ENCODE peak calls at places on chromosomes 1 and 21, in eight cellular contexts. M is Panc1, K is sigmoid colon, E is upper lobe of left lung, X is transverse colon, G is stomach, T is suprapubic skin, P is prostate gland. S is an unnamed sample.
A peak's percentile ranks its signal among the peaks of the same experiment; 100 is the strongest.

GRCh38 chr1:32334864-32335618 is 992 bp downstream of the MARCKSL1 start:
- DNase-seq in M (no peak), K (peak; percentile 77), E (peak; percentile 92), X (peak; percentile 65), G (peak; percentile 64), T (no peak), P (no peak), S (no peak)

GRCh38 chr21:35649186-35649585 is 411.1 kb downstream of the SETD4 start:
- DNase-seq in M (no peak), K (no peak), E (no peak), X (no peak), G (no peak), T (no peak), P (no peak), S (no peak)

GRCh38 chr1:106937104-106937503 is 119.4 kb upstream of the PRMT6 start:
- DNase-seq in M (no peak), K (no peak), E (no peak), X (no peak), G (no peak), T (no peak), P (no peak), S (no peak)

GRCh38 chr1:165129568-165130164 is 226.8 kb downstream of the LMX1A start:
- DNase-seq in M (no peak), K (no peak), E (no peak), X (peak; percentile 63), G (peak; percentile 72), T (no peak), P (peak; percentile 73), S (peak; percentile 61)

GRCh38 chr1:158992787-158993312 is 16.9 kb upstream of the IFI16 start:
- DNase-seq in M (no peak), K (no peak), E (no peak), X (no peak), G (no peak), T (no peak), P (no peak), S (no peak)

GRCh38 chr21:46004168-46004861 is 22.7 kb downstream of the COL6A1 start:
- DNase-seq in M (no peak), K (peak; percentile 71), E (peak; percentile 55), X (no peak), G (peak; percentile 15), T (no peak), P (peak; percentile 3), S (no peak)

GRCh38 chr1:65470766-65471165 is 50.3 kb downstream of the LEPR start:
- DNase-seq in M (no peak), K (no peak), E (no peak), X (no peak), G (no peak), T (no peak), P (no peak), S (no peak)

GRCh38 chr1:115077984-115078330 is 11.3 kb downstream of the TSPAN2 start:
- DNase-seq in M (no peak), K (no peak), E (no peak), X (no peak), G (no peak), T (no peak), P (no peak), S (no peak)

GRCh38 chr1:228393268-228393699 is 13.4 kb downstream of the TRIM11 start:
- DNase-seq in M (no peak), K (peak; percentile 69), E (peak; percentile 55), X (peak; percentile 51), G (peak; percentile 56), T (peak; percentile 70), P (no peak), S (no peak)

GRCh38 chr1:1946540-1946939 is 27.5 kb upstream of the TMEM52 start:
- DNase-seq in M (no peak), K (no peak), E (peak; percentile 88), X (no peak), G (peak; percentile 82), T (no peak), P (no peak), S (no peak)

GRCh38 chr1:29122662-29122986 is 1.1 kb downstream of the TMEM200B start:
- DNase-seq in M (no peak), K (peak; percentile 91), E (peak; percentile 90), X (peak; percentile 55), G (peak; percentile 49), T (peak; percentile 90), P (no peak), S (peak; percentile 61)

GRCh38 chr1:63223426-63223825 is 98.9 kb upstream of the FOXD3 start:
- DNase-seq in M (no peak), K (no peak), E (no peak), X (no peak), G (no peak), T (no peak), P (no peak), S (no peak)

GRCh38 chr1:162878000-162878596 is 17.1 kb upstream of the CCDC190 start:
- DNase-seq in M (no peak), K (peak; percentile 71), E (no peak), X (peak; percentile 41), G (peak; percentile 74), T (no peak), P (peak; percentile 44), S (peak; percentile 25)

GRCh38 chr1:7669559-7670208 is 101.4 kb upstream of the VAMP3 start:
- DNase-seq in M (peak; percentile 33), K (no peak), E (no peak), X (peak; percentile 41), G (peak; percentile 56), T (no peak), P (peak; percentile 49), S (no peak)

GRCh38 chr21:32253215-32253641 is 25.6 kb downstream of the MIS18A start:
- DNase-seq in M (no peak), K (peak; percentile 74), E (no peak), X (no peak), G (no peak), T (no peak), P (no peak), S (no peak)

GRCh38 chr1:160999376-160999775 is 21.6 kb downstream of the F11R start:
- DNase-seq in M (no peak), K (no peak), E (no peak), X (no peak), G (no peak), T (no peak), P (no peak), S (no peak)

GRCh38 chr1:41662656-41663437 is 178.4 kb upstream of the EDN2 start:
- DNase-seq in M (no peak), K (peak; percentile 79), E (peak; percentile 92), X (peak; percentile 24), G (no peak), T (peak; percentile 76), P (peak; percentile 63), S (peak; percentile 55)

GRCh38 chr1:56068908-56069307 is 510.5 kb downstream of the PLPP3 start:
- DNase-seq in M (no peak), K (no peak), E (no peak), X (no peak), G (no peak), T (no peak), P (no peak), S (no peak)

GRCh38 chr1:89459081-89459480 is 65.5 kb upstream of the LRRC8B start:
- DNase-seq in M (no peak), K (no peak), E (no peak), X (no peak), G (no peak), T (no peak), P (no peak), S (no peak)

GRCh38 chr1:159200759-159201158 is 3.9 kb upstream of the ACKR1 start:
- DNase-seq in M (no peak), K (no peak), E (peak; percentile 56), X (no peak), G (no peak), T (no peak), P (no peak), S (no peak)

DNA sequence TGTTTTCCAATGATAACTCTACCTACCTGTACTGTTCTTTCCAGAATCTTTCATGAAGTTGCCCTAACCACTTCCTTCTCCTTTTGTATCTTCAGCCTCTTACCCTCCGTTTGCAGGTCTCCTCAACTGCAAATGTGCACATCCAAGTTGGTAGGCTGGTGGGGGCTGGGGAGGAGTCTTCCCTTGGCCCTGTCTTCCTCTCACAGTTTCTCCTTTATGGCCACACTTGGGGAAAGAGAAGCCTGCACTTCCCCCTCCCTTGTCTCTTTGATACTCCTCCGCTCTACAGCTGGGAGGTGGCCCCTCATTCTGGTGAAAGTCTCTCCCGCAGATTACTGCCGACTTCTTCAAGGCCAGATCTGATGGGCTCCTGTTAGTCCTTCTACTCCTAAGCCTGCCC is 26.9 kb upstream of the GPR88 start:
- DNase-seq in M (no peak), K (no peak), E (no peak), X (no peak), G (no peak), T (no peak), P (no peak), S (no peak)
- TF ChIP-seq POLR2AphosphoS5 in M (no peak), K (no peak), E (no peak), X (no peak), G (no peak), T (no peak), P (no peak), S (no peak)

DNA sequence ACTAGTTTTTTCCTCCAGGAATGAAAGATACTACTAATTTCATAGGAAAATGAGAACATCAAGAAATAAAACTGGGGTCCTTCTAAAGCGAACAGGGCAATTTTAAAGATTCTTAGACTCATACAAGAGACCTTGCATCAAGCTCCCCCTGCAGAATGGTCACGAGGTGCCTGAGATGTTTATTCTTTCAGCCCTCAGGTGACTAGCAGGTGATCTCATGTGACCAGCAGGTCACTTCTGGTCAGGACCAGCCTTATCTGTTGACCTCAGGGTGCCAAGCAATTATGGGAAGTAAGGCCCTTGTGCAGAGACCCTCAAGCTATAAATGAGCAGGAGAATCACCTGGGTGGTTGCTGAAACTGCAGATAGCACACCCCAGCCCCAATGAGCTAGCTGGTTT is 20.6 kb upstream of the TMEM51 start:
- DNase-seq in M (no peak), K (no peak), E (no peak), X (no peak), G (peak; percentile 42), T (no peak), P (no peak), S (no peak)
- H3K36me3 ChIP-seq in M (no peaks in the 10 kb centered on the region), K (no peaks in the 10 kb centered on the region), E (no peaks in the 10 kb centered on the region), X (no peaks in the 10 kb centered on the region), G (no peaks in the 10 kb centered on the region), T (no peaks in the 10 kb centered on the region), P (no peaks in the 10 kb centered on the region), S (no peaks in the 10 kb centered on the region)

DNA sequence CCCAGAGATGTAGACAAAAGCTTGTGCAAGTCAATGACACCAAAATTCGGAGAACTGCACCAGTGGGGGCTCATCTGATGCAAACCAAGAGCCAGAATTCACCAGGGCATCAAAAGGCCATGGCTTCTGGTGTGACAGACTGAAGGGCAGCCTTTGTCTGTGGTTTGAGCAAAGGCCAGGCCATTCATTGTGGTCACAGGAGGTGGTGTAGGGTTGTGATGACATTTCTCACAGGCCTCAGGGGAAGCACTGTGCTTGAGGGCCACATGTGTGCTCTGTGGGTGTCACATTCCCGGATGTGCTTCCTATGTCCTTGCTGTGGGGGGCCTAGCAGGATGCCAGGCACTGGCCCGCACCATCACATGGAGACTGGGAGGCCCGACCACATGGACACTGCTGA is 22.5 kb upstream of the KCNE1 start:
- DNase-seq in M (no peak), K (no peak), E (no peak), X (no peak), G (no peak), T (no peak), P (no peak), S (no peak)
- TF ChIP-seq POLR2AphosphoS5 in M (no peak), K (no peak), E (no peak), X (no peak), G (no peak), T (no peak), P (no peak), S (peak; percentile 17)

GRCh38 chr21:44903689-44904088 is 17.0 kb downstream of the ITGB2 start:
- DNase-seq in M (no peak), K (no peak), E (peak; percentile 71), X (no peak), G (no peak), T (no peak), P (no peak), S (no peak)
- H3K36me3 ChIP-seq in M (no peaks in the 10 kb centered on the region), K (no peaks in the 10 kb centered on the region), E (peaks cover 16% of the 10 kb centered on the region), X (no peaks in the 10 kb centered on the region), G (peaks cover 20% of the 10 kb centered on the region), T (no peaks in the 10 kb centered on the region), P (no peaks in the 10 kb centered on the region), S (no peaks in the 10 kb centered on the region)

S was measured in breast epithelium.